ENCODE peak calls at places on chromosome 16, in nine cellular contexts. One of them, this sample, is unnamed.

GRCh38 chr16:71353736-71354135 is 4.8 kb upstream of the CALB2 start:
- DNase-seq in body of pancreas: no peak
- DNase-seq in gastrocnemius medialis: no peak
- DNase-seq in A549: no peak
- DNase-seq in heart left ventricle: no peak
- DNase-seq in Peyer's patch: no peak
- DNase-seq in NB4: no peak
- DNase-seq in ovary: no peak
- DNase-seq in transverse colon: no peak
- DNase-seq in this sample: no peak

GRCh38 chr16:71460246-71460645 is 1.8 kb downstream of the ZNF23 start:
- DNase-seq in body of pancreas: no peak
- DNase-seq in gastrocnemius medialis: no peak
- DNase-seq in A549: no peak
- DNase-seq in heart left ventricle: no peak
- DNase-seq in Peyer's patch: no peak
- DNase-seq in NB4: no peak
- DNase-seq in ovary: no peak
- DNase-seq in transverse colon: no peak
- DNase-seq in this sample: no peak

GRCh38 chr16:10787304-10787703 is 31.3 kb downstream of the TVP23A start:
- DNase-seq in body of pancreas: no peak
- DNase-seq in gastrocnemius medialis: no peak
- DNase-seq in A549: no peak
- DNase-seq in heart left ventricle: no peak
- DNase-seq in Peyer's patch: peak; percentile 55
- DNase-seq in NB4: no peak
- DNase-seq in ovary: no peak
- DNase-seq in transverse colon: no peak
- DNase-seq in this sample: no peak

GRCh38 chr16:15671530-15672117 is 21.6 kb downstream of the NDE1 start:
- DNase-seq in body of pancreas: no peak
- DNase-seq in gastrocnemius medialis: no peak
- DNase-seq in A549: no peak
- DNase-seq in heart left ventricle: no peak
- DNase-seq in Peyer's patch: no peak
- DNase-seq in NB4: no peak
- DNase-seq in ovary: no peak
- DNase-seq in transverse colon: no peak
- DNase-seq in this sample: no peak

GRCh38 chr16:58652741-58653140 is 23.1 kb upstream of the CNOT1 start:
- DNase-seq in body of pancreas: no peak
- DNase-seq in gastrocnemius medialis: no peak
- DNase-seq in A549: peak; percentile 35
- DNase-seq in heart left ventricle: no peak
- DNase-seq in Peyer's patch: no peak
- DNase-seq in NB4: no peak
- DNase-seq in ovary: no peak
- DNase-seq in transverse colon: no peak
- DNase-seq in this sample: no peak

GRCh38 chr16:77582956-77583355 is 139.4 kb upstream of the NUDT7 start:
- DNase-seq in body of pancreas: no peak
- DNase-seq in gastrocnemius medialis: no peak
- DNase-seq in A549: no peak
- DNase-seq in heart left ventricle: no peak
- DNase-seq in Peyer's patch: no peak
- DNase-seq in NB4: no peak
- DNase-seq in ovary: no peak
- DNase-seq in transverse colon: no peak
- DNase-seq in this sample: no peak

GRCh38 chr16:85352221-85352620 is 239.9 kb upstream of the CIBAR2 start:
- DNase-seq in body of pancreas: no peak
- DNase-seq in gastrocnemius medialis: no peak
- DNase-seq in A549: no peak
- DNase-seq in heart left ventricle: no peak
- DNase-seq in Peyer's patch: no peak
- DNase-seq in NB4: no peak
- DNase-seq in ovary: no peak
- DNase-seq in transverse colon: no peak
- DNase-seq in this sample: no peak

GRCh38 chr16:72189865-72190371 is 18.0 kb upstream of the PMFBP1 start:
- DNase-seq in body of pancreas: no peak
- DNase-seq in gastrocnemius medialis: no peak
- DNase-seq in A549: peak; percentile 6
- DNase-seq in heart left ventricle: no peak
- DNase-seq in Peyer's patch: no peak
- DNase-seq in NB4: no peak
- DNase-seq in ovary: no peak
- DNase-seq in transverse colon: no peak
- DNase-seq in this sample: no peak

GRCh38 chr16:69273009-69273408 is 38.1 kb upstream of the VPS4A start:
- DNase-seq in body of pancreas: no peak
- DNase-seq in gastrocnemius medialis: no peak
- DNase-seq in A549: no peak
- DNase-seq in heart left ventricle: no peak
- DNase-seq in Peyer's patch: no peak
- DNase-seq in NB4: no peak
- DNase-seq in ovary: no peak
- DNase-seq in transverse colon: no peak
- DNase-seq in this sample: no peak

GRCh38 chr16:72858611-72859493 is 189.1 kb downstream of the ZFHX3 start:
- DNase-seq in body of pancreas: no peak
- DNase-seq in gastrocnemius medialis: no peak
- DNase-seq in A549: no peak
- DNase-seq in heart left ventricle: no peak
- DNase-seq in Peyer's patch: no peak
- DNase-seq in NB4: no peak
- DNase-seq in ovary: no peak
- DNase-seq in transverse colon: no peak
- DNase-seq in this sample: no peak

GRCh38 chr16:81585785-81586184 is 141.2 kb downstream of the CMIP start:
- DNase-seq in body of pancreas: no peak
- DNase-seq in gastrocnemius medialis: no peak
- DNase-seq in A549: peak; percentile 76
- DNase-seq in heart left ventricle: peak; percentile 1
- DNase-seq in Peyer's patch: no peak
- DNase-seq in NB4: peak; percentile 21
- DNase-seq in ovary: no peak
- DNase-seq in transverse colon: no peak
- DNase-seq in this sample: no peak

GRCh38 chr16:4136229-4136813 is 20.1 kb upstream of the ADCY9 start:
- DNase-seq in body of pancreas: peak; percentile 71
- DNase-seq in gastrocnemius medialis: no peak
- DNase-seq in A549: peak; percentile 47
- DNase-seq in heart left ventricle: no peak
- DNase-seq in Peyer's patch: no peak
- DNase-seq in NB4: no peak
- DNase-seq in ovary: no peak
- DNase-seq in transverse colon: peak; percentile 72
- DNase-seq in this sample: no peak

GRCh38 chr16:87375426-87376135 is 8.0 kb downstream of the FBXO31 start:
- DNase-seq in body of pancreas: no peak
- DNase-seq in gastrocnemius medialis: peak; percentile 71
- DNase-seq in A549: no peak
- DNase-seq in heart left ventricle: peak; percentile 30
- DNase-seq in Peyer's patch: no peak
- DNase-seq in NB4: peak; percentile 36
- DNase-seq in ovary: no peak
- DNase-seq in transverse colon: no peak
- DNase-seq in this sample: no peak

GRCh38 chr16:2009302-2009711 is 314 bp downstream of the ZNF598 start:
- DNase-seq in body of pancreas: peak; percentile 22
- DNase-seq in gastrocnemius medialis: no peak
- DNase-seq in A549: no peak
- DNase-seq in heart left ventricle: no peak
- DNase-seq in Peyer's patch: no peak
- DNase-seq in NB4: peak; percentile 47
- DNase-seq in ovary: peak; percentile 60
- DNase-seq in transverse colon: no peak
- DNase-seq in this sample: no peak
- TF ChIP-seq POLR2A in body of pancreas: no peak
- TF ChIP-seq POLR2A in gastrocnemius medialis: no peak
- TF ChIP-seq POLR2A in A549: no peak
- TF ChIP-seq POLR2A in heart left ventricle: no peak
- TF ChIP-seq POLR2A in Peyer's patch: no peak
- TF ChIP-seq POLR2A in NB4: no peak
- TF ChIP-seq POLR2A in ovary: no peak
- TF ChIP-seq POLR2A in transverse colon: no peak
- TF ChIP-seq POLR2A in this sample: no peak

DNA sequence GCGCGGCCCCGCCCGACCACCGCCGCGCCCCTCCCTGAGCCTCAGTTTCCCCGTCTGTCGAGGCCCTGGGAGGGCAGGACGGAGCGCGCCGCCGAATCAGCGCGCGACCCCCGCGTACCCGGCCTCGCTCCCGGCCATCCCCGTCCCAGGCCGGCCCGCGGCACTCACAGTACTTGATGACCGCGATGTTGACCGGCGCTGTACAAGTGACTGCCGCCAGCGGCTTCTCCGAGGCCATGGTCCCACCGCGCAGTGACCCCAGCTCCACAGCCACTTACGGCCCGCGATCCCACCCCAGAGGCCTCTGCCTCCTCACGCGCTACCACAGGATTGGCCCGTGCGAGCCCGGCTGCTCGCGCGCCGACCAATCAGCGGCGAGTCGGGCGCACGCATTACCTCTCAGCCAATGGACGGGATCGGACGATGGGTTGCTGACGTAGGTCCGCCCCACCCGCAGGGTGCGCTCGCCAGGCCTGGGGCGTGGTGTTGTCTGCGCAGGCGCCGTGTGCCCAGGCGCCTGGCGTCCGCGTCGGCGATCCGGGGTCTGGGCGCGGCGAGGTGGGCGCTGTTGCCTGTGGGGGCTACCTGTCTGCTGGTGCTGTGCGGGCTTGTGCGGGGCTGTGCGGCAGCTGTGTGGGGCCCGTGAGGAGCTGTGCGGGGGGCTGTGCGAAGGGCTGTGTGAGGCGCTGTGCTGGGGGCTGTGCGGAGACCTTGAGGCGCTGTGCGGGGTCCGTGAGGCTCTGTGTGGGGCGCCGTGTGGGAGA is at the start of gene MVD:
- DNase-seq in body of pancreas: peak; percentile 98
- DNase-seq in gastrocnemius medialis: peak; percentile 97
- DNase-seq in A549: peak; percentile 98
- DNase-seq in heart left ventricle: peak; percentile 99
- DNase-seq in Peyer's patch: peak; percentile 96
- DNase-seq in NB4: peak; percentile 99
- DNase-seq in ovary: peak; percentile 97
- DNase-seq in transverse colon: peak; percentile 98
- DNase-seq in this sample: peak; percentile 99
- TF ChIP-seq POLR2A in body of pancreas: peak; percentile 90
- TF ChIP-seq POLR2A in gastrocnemius medialis: peak; percentile 92
- TF ChIP-seq POLR2A in A549: peak; percentile 97
- TF ChIP-seq POLR2A in heart left ventricle: peak; percentile 92
- TF ChIP-seq POLR2A in Peyer's patch: peak; percentile 92
- TF ChIP-seq POLR2A in NB4: peak; percentile 80
- TF ChIP-seq POLR2A in ovary: peak; percentile 63
- TF ChIP-seq POLR2A in transverse colon: peak; percentile 95
- TF ChIP-seq POLR2A in this sample: peak; percentile 43

DNA sequence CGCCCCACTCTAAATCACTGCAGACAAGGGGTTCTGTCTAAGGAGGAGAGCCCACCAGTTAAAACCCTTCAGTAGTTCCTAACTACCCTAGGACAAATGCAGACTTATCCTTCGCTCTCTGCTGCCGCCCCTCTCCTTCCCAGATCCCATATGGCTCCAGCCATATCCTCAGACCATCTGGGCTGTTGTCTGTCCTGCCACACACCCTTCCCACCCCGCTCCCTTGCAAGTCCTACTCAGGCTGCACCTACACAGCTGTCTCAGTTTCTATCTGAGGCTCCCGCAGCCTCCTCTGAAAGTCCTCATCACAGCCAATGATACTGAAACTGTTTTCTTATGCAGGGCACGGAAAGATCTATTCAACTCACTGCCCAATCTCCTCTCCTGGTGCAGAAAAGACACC is 720 bp upstream of the BCKDK start:
- DNase-seq in body of pancreas: no peak
- DNase-seq in gastrocnemius medialis: no peak
- DNase-seq in A549: no peak
- DNase-seq in heart left ventricle: no peak
- DNase-seq in Peyer's patch: no peak
- DNase-seq in NB4: no peak
- DNase-seq in ovary: no peak
- DNase-seq in transverse colon: no peak
- DNase-seq in this sample: no peak
- TF ChIP-seq POLR2A in body of pancreas: no peak
- TF ChIP-seq POLR2A in gastrocnemius medialis: no peak
- TF ChIP-seq POLR2A in A549: no peak
- TF ChIP-seq POLR2A in heart left ventricle: no peak
- TF ChIP-seq POLR2A in Peyer's patch: no peak
- TF ChIP-seq POLR2A in NB4: no peak
- TF ChIP-seq POLR2A in ovary: no peak
- TF ChIP-seq POLR2A in transverse colon: no peak
- TF ChIP-seq POLR2A in this sample: no peak

GRCh38 chr16:165539-166374 is at the start of gene HBM:
- DNase-seq in body of pancreas: no peak
- DNase-seq in gastrocnemius medialis: no peak
- DNase-seq in A549: no peak
- DNase-seq in heart left ventricle: no peak
- DNase-seq in Peyer's patch: no peak
- DNase-seq in NB4: no peak
- DNase-seq in ovary: no peak
- DNase-seq in transverse colon: no peak
- DNase-seq in this sample: no peak
- TF ChIP-seq POLR2A in body of pancreas: no peak
- TF ChIP-seq POLR2A in gastrocnemius medialis: no peak
- TF ChIP-seq POLR2A in A549: no peak
- TF ChIP-seq POLR2A in heart left ventricle: no peak
- TF ChIP-seq POLR2A in Peyer's patch: no peak
- TF ChIP-seq POLR2A in NB4: no peak
- TF ChIP-seq POLR2A in ovary: no peak
- TF ChIP-seq POLR2A in transverse colon: no peak
- TF ChIP-seq POLR2A in this sample: no peak